ENCODE peak calls at places on chromosomes 4 and X, in seven cellular contexts. D is upper lobe of right lung; A is A549; E is choroid plexus epithelial cell; H is effector memory CD4-positive, alpha-beta T cell; R is brain microvascular endothelial cell; T is tibial nerve. C is an unnamed sample.

GRCh38 chr4:11011249-11011648 is 326.7 kb upstream of the CLNK start:
- DNase-seq in A (no peak), E (no peak), D (no peak), H (no peak), R (no peak), T (no peak), C (no peak)

GRCh38 chr4:99711657-99712056 is 54.0 kb upstream of the C4orf54 start:
- DNase-seq in D (no peak), R (no peak), A (no peak), T (no peak), H (no peak), E (no peak), C (no peak)

GRCh38 chr4:61805237-61805636 is 605.1 kb downstream of the ADGRL3 start:
- DNase-seq in T (no peak), D (no peak), A (no peak), E (peak), R (no peak), H (no peak), C (no peak)

GRCh38 chr4:42638993-42639392 is 17.9 kb downstream of the ATP8A1 start:
- DNase-seq in A (no peak), T (no peak), R (no peak), E (no peak), H (no peak), D (no peak), C (no peak)

GRCh38 chr4:13523591-13524503 is 20.5 kb downstream of the NKX3-2 start:
- DNase-seq in A (no peak), H (no peak), E (no peak), R (no peak), D (no peak), T (no peak), C (no peak)

GRCh38 chrX:23952984-23953907 is 45.4 kb downstream of the CXorf58 start:
- DNase-seq in T (no peak), H (peak), A (peak), R (no peak), E (peak), D (no peak), C (no peak)

GRCh38 chr4:166315721-166316467 is 442.9 kb downstream of the TLL1 start:
- DNase-seq in E (no peak), H (no peak), R (no peak), A (no peak), D (no peak), T (no peak), C (no peak)

GRCh38 chrX:44415639-44416386 is 72.3 kb upstream of the EFHC2 start:
- DNase-seq in A (no peak), H (no peak), T (no peak), E (no peak), R (no peak), D (no peak), C (no peak)

GRCh38 chrX:56576721-56577120 is 13.3 kb downstream of the UBQLN2 start:
- DNase-seq in D (no peak), T (no peak), A (no peak), H (no peak), R (no peak), E (no peak), C (no peak)

GRCh38 chr4:145619639-145619996 is 433 bp downstream of the MMAA start:
- DNase-seq in A (peak), R (peak), E (peak), D (no peak), T (peak), H (peak), C (no peak)

GRCh38 chrX:132948648-132949260 is 9.7 kb downstream of the HS6ST2 start:
- DNase-seq in D (no peak), R (no peak), E (no peak), A (peak), H (no peak), T (no peak), C (no peak)

GRCh38 chrX:134513091-134513490 is 53.1 kb downstream of the HPRT1 start:
- DNase-seq in D (no peak), R (no peak), H (no peak), T (no peak), A (no peak), E (no peak), C (no peak)

GRCh38 chrX:19728915-19729314 is 158.5 kb downstream of the SH3KBP1 start:
- DNase-seq in E (no peak), H (no peak), T (no peak), R (peak), A (no peak), D (no peak), C (no peak)

DNA sequence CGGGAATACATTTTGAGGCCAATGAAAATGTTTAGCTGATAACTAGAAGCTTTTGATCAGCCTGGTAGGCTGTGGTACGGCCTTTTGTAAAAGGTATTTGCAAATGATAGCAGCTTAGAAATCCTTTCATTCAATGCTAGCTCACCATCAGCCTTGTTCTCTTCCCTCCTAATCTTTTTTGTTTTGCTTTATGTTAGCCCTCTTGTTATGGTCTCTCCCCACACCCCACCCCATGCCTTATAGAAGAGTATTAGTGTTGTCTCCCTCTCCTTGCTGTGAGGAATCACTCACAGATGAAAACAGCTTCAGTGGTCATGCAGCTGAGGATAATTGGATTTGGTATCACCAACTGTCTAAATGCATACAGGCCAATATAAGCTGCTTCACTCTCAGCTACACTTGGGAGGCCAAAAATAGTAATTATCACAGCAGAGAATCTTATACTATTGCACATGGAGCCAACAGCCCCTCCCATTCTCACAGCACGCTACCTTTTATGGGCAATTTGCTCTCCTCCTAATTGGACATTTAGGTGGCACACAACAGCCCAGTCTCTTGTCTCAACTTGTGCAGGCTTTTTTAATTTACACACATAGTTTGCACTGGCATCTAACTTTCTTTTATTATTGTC is 494.6 kb upstream of the FAM241A start:
- DNase-seq in A (no peak), D (no peak), E (no peak), T (no peak), R (no peak), H (no peak), C (no peak)
- H3K4me3 ChIP-seq in A (no peak), D (no peak), E (no peak), T (no peak), R (no peak), H (no peak), C (no peak)

DNA sequence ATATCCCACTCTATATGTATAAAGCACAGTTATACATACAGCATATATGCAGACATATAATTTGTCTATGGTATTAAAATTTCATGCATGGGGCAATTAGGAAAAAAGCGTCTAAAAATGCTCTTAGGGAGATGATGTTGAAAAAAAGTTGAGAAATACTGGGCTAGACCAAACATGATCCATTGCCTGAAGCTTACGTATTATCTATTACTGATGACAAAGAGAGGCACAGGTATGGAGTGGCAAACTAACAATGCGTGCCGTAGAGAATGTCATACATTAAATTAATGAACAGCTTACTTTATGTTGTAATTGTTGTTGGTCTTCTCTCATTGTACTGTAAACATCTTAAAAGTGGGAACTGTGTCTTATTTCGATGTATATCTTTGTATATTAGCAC is 13.9 kb downstream of the RHOH start:
- DNase-seq in T (no peak), R (no peak), D (no peak), H (no peak), A (no peak), E (no peak), C (no peak)
- H3K4me3 ChIP-seq in T (no peak), R (no peak), D (no peak), H (no peak), A (no peak), E (no peak), C (no peak)

DNA sequence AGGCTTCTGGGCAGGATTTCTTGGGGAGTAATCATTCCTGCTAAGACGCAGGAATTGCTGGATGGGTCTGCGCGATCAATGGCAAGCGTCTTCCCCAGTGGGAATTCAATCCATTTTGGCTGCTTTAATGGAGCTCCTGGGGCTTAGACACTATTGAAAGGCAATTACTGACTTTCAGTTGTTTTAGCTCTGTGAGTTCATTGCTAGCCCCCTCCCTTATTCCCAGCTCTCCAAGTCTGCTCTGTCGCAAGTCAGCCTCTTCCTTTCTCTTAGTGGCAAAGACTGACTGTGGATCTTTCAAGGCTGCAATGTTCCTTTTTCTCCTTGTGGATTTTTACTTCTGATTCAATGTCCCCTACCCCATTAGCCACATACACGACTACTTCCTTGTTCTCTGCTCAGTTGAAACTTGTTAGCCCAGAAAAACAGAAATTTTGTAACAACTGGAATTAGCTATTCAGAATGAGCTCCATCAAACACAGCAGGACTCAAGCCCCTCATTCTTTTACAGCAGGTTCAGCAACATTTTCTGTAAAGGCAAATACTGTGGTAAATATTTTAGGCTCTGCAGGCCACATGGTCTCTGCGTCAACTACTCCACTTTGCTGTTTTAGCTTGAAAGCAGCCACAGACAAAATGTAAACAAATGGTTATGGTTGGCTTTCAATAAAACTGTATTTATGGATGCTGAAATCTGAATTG is 154.9 kb downstream of the ASB9 start:
- DNase-seq in H (no peak), T (no peak), R (no peak), D (no peak), E (no peak), A (no peak), C (no peak)
- H3K4me3 ChIP-seq in H (no peak), T (no peak), R (no peak), D (no peak), E (no peak), A (no peak), C (no peak)

GRCh38 chr4:157172011-157172410 is 48.5 kb upstream of the GRIA2 start:
- DNase-seq in E (peak), D (no peak), H (no peak), T (no peak), A (peak), R (no peak), C (no peak)

GRCh38 chr4:157165935-157166334 is 54.6 kb upstream of the GRIA2 start:
- DNase-seq in T (no peak), H (no peak), R (no peak), E (no peak), D (no peak), A (no peak), C (no peak)

DNA sequence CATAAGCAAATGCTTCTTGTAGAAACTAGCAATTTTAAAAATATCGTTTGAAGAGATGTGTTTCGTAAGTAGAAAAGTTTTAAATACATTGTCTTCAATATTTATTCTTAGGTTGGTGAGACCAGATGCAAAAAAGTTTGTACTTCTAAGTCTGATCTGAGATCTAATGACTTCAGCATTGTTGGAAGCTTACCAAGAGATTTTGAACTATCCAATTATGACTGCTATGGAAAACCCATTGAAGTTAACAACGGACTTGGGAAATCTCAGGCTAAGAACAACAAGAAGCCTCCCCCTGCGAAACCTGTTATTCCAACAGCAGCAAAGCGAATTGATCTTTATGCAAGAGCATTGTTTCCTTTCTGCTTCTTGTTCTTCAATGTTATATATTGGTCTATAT is 50.2 kb upstream of the GRIA2 start:
- DNase-seq in H (no peak), D (no peak), T (no peak), E (peak), A (no peak), R (no peak), C (no peak)
- H3K4me3 ChIP-seq in H (no peak), D (no peak), T (no peak), E (no peak), A (no peak), R (no peak), C (no peak)

C was measured in dorsolateral prefrontal cortex.